ENCODE peak calls at places on chromosomes 4 and X, in six cellular contexts. Q is NCI-H1092, L is GM13977, M is iPS DF 6.9, K is epithelial cell of proximal tubule, E is cardiac septum. W is an unnamed sample.
A peak's percentile ranks its signal among the peaks of the same experiment; 100 is the strongest.

GRCh38 chrX:108494416-108495095 is 54.9 kb downstream of the COL4A5 start:
- DNase-seq in Q (no peak), K (no peak), L (no peak), E (no peak), M (no peak), W (no peak)

GRCh38 chrX:47873123-47873522 is 36.4 kb downstream of the ZNF81 start:
- DNase-seq in E (no peak), M (no peak), Q (no peak), L (no peak), K (no peak), W (no peak)

GRCh38 chrX:151424505-151424904 is 27.5 kb downstream of the VMA21 start:
- DNase-seq in M (no peak), L (no peak), E (no peak), K (no peak), Q (no peak), W (no peak)

GRCh38 chr4:173537628-173538147 is 7.7 kb upstream of the HAND2 start:
- DNase-seq in M (no peak), K (no peak), E (no peak), L (no peak), Q (no peak), W (no peak)

GRCh38 chr4:105462042-105462421 is 11.8 kb downstream of the PPA2 start:
- DNase-seq in K (no peak), Q (no peak), L (no peak), E (no peak), M (no peak), W (no peak)

GRCh38 chr4:148114436-148114835 is 327.8 kb downstream of the NR3C2 start:
- DNase-seq in K (no peak), M (no peak), E (no peak), L (no peak), Q (no peak), W (no peak)

GRCh38 chrX:22165732-22166457 is 106.8 kb upstream of the CBLL2 start:
- DNase-seq in M (no peak), E (no peak), K (no peak), Q (no peak), L (no peak), W (no peak)

GRCh38 chrX:44908198-44908597 is 35.2 kb downstream of the KDM6A start:
- DNase-seq in L (no peak), E (no peak), K (no peak), Q (no peak), M (no peak), W (no peak)

GRCh38 chr4:146520894-146521542 is 722 bp downstream of the SLC10A7 start:
- DNase-seq in K (no peak), L (peak; percentile 49), Q (peak; percentile 14), M (no peak), E (no peak), W (peak; percentile 23)

GRCh38 chr4:171588146-171588545 is 225.1 kb upstream of the GALNTL6 start:
- DNase-seq in E (no peak), K (no peak), L (no peak), Q (no peak), M (no peak), W (no peak)

GRCh38 chr4:82287720-82288119 is 86.1 kb downstream of the HNRNPD start:
- DNase-seq in K (no peak), Q (no peak), M (no peak), E (no peak), L (no peak), W (no peak)

GRCh38 chrX:50125480-50125879 is 75.3 kb downstream of the AKAP4 start:
- DNase-seq in L (no peak), M (no peak), K (no peak), Q (no peak), E (no peak), W (no peak)

GRCh38 chr4:150302553-150302952 is 224.3 kb downstream of the DCLK2 start:
- DNase-seq in E (no peak), L (no peak), M (no peak), Q (no peak), K (peak; percentile 91), W (peak; percentile 30)

GRCh38 chr4:118741456-118741855 is 56.3 kb downstream of the METTL14 start:
- DNase-seq in K (no peak), M (no peak), L (no peak), Q (no peak), E (no peak), W (no peak)

GRCh38 chrX:150546711-150547153 is 21.7 kb upstream of the MTM1 start:
- DNase-seq in E (no peak), Q (no peak), K (no peak), M (no peak), L (no peak), W (peak; percentile 25)

GRCh38 chrX:8743126-8743732 is 11.3 kb upstream of the ANOS1 start:
- DNase-seq in E (no peak), M (no peak), Q (no peak), L (peak; percentile 53), K (no peak), W (peak; percentile 63)

GRCh38 chrX:135520022-135520552 is 373 bp upstream of the INTS6L start:
- DNase-seq in E (no peak), K (no peak), L (no peak), Q (no peak), M (no peak), W (no peak)

GRCh38 chr4:152690706-152691651 is 11.2 kb upstream of the TMEM154 start:
- DNase-seq in M (no peak), Q (no peak), K (no peak), E (no peak), L (no peak), W (no peak)

GRCh38 chr4:102546635-102547034 is 45.5 kb downstream of the NFKB1 start:
- DNase-seq in M (no peak), L (no peak), Q (no peak), E (no peak), K (no peak), W (no peak)

GRCh38 chr4:8328456-8328855 is 58.9 kb downstream of the HTRA3 start:
- DNase-seq in K (no peak), L (no peak), E (no peak), M (no peak), Q (no peak), W (no peak)

GRCh38 chr4:89939994-89940393 is 45.3 kb downstream of the MMRN1 start:
- DNase-seq in K (no peak), Q (peak; percentile 83), E (no peak), M (no peak), L (no peak), W (no peak)